ENCODE peak calls at places on chromosomes 12 and 14, in nine cellular contexts. One of them, this sample, is unnamed.

GRCh38 chr14:32728957-32729356 is 209.7 kb upstream of the NPAS3 start:
- DNase-seq in ELR: no peak
- DNase-seq in mesendoderm: peak
- DNase-seq in heart left ventricle: no peak
- DNase-seq in AG04450: no peak
- DNase-seq in AG08395: no peak
- DNase-seq in HCEC 1CT: no peak
- DNase-seq in fibroblast of pulmonary artery: peak
- DNase-seq in NCI-H1105: no peak
- DNase-seq in this sample: no peak

GRCh38 chr14:70921669-70922068 is 14.4 kb downstream of the PCNX1 start:
- DNase-seq in ELR: peak
- DNase-seq in mesendoderm: no peak
- DNase-seq in heart left ventricle: no peak
- DNase-seq in AG04450: no peak
- DNase-seq in AG08395: no peak
- DNase-seq in HCEC 1CT: peak
- DNase-seq in fibroblast of pulmonary artery: peak
- DNase-seq in NCI-H1105: no peak
- DNase-seq in this sample: no peak

GRCh38 chr12:43636706-43637105 is 84.7 kb upstream of the ADAMTS20 start:
- DNase-seq in ELR: no peak
- DNase-seq in mesendoderm: no peak
- DNase-seq in heart left ventricle: no peak
- DNase-seq in AG04450: no peak
- DNase-seq in AG08395: no peak
- DNase-seq in HCEC 1CT: no peak
- DNase-seq in fibroblast of pulmonary artery: no peak
- DNase-seq in NCI-H1105: no peak
- DNase-seq in this sample: no peak

GRCh38 chr14:61116369-61116768 is 135.3 kb downstream of the SLC38A6 start:
- DNase-seq in ELR: no peak
- DNase-seq in mesendoderm: no peak
- DNase-seq in heart left ventricle: no peak
- DNase-seq in AG04450: no peak
- DNase-seq in AG08395: no peak
- DNase-seq in HCEC 1CT: no peak
- DNase-seq in fibroblast of pulmonary artery: no peak
- DNase-seq in NCI-H1105: no peak
- DNase-seq in this sample: no peak

GRCh38 chr14:36773558-36773957 is 111.9 kb downstream of the PAX9 start:
- DNase-seq in ELR: peak
- DNase-seq in mesendoderm: peak
- DNase-seq in heart left ventricle: no peak
- DNase-seq in AG04450: no peak
- DNase-seq in AG08395: peak
- DNase-seq in HCEC 1CT: peak
- DNase-seq in fibroblast of pulmonary artery: peak
- DNase-seq in NCI-H1105: no peak
- DNase-seq in this sample: no peak

GRCh38 chr12:62767506-62767905 is 167.4 kb downstream of the PPM1H start:
- DNase-seq in ELR: peak
- DNase-seq in mesendoderm: no peak
- DNase-seq in heart left ventricle: no peak
- DNase-seq in AG04450: no peak
- DNase-seq in AG08395: peak
- DNase-seq in HCEC 1CT: peak
- DNase-seq in fibroblast of pulmonary artery: peak
- DNase-seq in NCI-H1105: no peak
- DNase-seq in this sample: no peak

GRCh38 chr12:50387487-50387886 is 8.9 kb downstream of the FAM186A start:
- DNase-seq in ELR: no peak
- DNase-seq in mesendoderm: no peak
- DNase-seq in heart left ventricle: no peak
- DNase-seq in AG04450: no peak
- DNase-seq in AG08395: no peak
- DNase-seq in HCEC 1CT: peak
- DNase-seq in fibroblast of pulmonary artery: peak
- DNase-seq in NCI-H1105: no peak
- DNase-seq in this sample: no peak

GRCh38 chr12:56758728-56759269 is 4.3 kb upstream of the HSD17B6 start:
- DNase-seq in ELR: no peak
- DNase-seq in mesendoderm: no peak
- DNase-seq in heart left ventricle: no peak
- DNase-seq in AG04450: no peak
- DNase-seq in AG08395: no peak
- DNase-seq in HCEC 1CT: no peak
- DNase-seq in fibroblast of pulmonary artery: no peak
- DNase-seq in NCI-H1105: no peak
- DNase-seq in this sample: no peak

GRCh38 chr12:40054554-40055226 is 51.2 kb downstream of the SLC2A13 start:
- DNase-seq in ELR: peak
- DNase-seq in mesendoderm: peak
- DNase-seq in heart left ventricle: no peak
- DNase-seq in AG04450: peak
- DNase-seq in AG08395: peak
- DNase-seq in HCEC 1CT: peak
- DNase-seq in fibroblast of pulmonary artery: peak
- DNase-seq in NCI-H1105: no peak
- DNase-seq in this sample: no peak

GRCh38 chr12:124304314-124304790 is 9.5 kb downstream of the RFLNA start:
- DNase-seq in ELR: no peak
- DNase-seq in mesendoderm: no peak
- DNase-seq in heart left ventricle: no peak
- DNase-seq in AG04450: no peak
- DNase-seq in AG08395: no peak
- DNase-seq in HCEC 1CT: no peak
- DNase-seq in fibroblast of pulmonary artery: no peak
- DNase-seq in NCI-H1105: no peak
- DNase-seq in this sample: no peak

GRCh38 chr12:95908573-95908972 is 33.8 kb downstream of the CCDC38 start:
- DNase-seq in ELR: peak
- DNase-seq in mesendoderm: no peak
- DNase-seq in heart left ventricle: no peak
- DNase-seq in AG04450: no peak
- DNase-seq in AG08395: peak
- DNase-seq in HCEC 1CT: peak
- DNase-seq in fibroblast of pulmonary artery: peak
- DNase-seq in NCI-H1105: no peak
- DNase-seq in this sample: no peak

GRCh38 chr14:25846232-25846631 is 751.6 kb downstream of the NOVA1 start:
- DNase-seq in ELR: no peak
- DNase-seq in mesendoderm: no peak
- DNase-seq in heart left ventricle: no peak
- DNase-seq in AG04450: no peak
- DNase-seq in AG08395: no peak
- DNase-seq in HCEC 1CT: no peak
- DNase-seq in fibroblast of pulmonary artery: no peak
- DNase-seq in NCI-H1105: no peak
- DNase-seq in this sample: no peak

GRCh38 chr14:94773017-94773681 is 3.2 kb upstream of the GSC start:
- DNase-seq in ELR: no peak
- DNase-seq in mesendoderm: peak
- DNase-seq in heart left ventricle: no peak
- DNase-seq in AG04450: no peak
- DNase-seq in AG08395: no peak
- DNase-seq in HCEC 1CT: no peak
- DNase-seq in fibroblast of pulmonary artery: no peak
- DNase-seq in NCI-H1105: no peak
- DNase-seq in this sample: peak

GRCh38 chr14:87052646-87053225 is 940.2 kb downstream of the GALC start:
- DNase-seq in ELR: no peak
- DNase-seq in mesendoderm: peak
- DNase-seq in heart left ventricle: no peak
- DNase-seq in AG04450: no peak
- DNase-seq in AG08395: no peak
- DNase-seq in HCEC 1CT: no peak
- DNase-seq in fibroblast of pulmonary artery: no peak
- DNase-seq in NCI-H1105: no peak
- DNase-seq in this sample: no peak

GRCh38 chr12:54977155-54977554 is 7.4 kb downstream of the TESPA1 start:
- DNase-seq in ELR: peak
- DNase-seq in mesendoderm: peak
- DNase-seq in heart left ventricle: no peak
- DNase-seq in AG04450: no peak
- DNase-seq in AG08395: peak
- DNase-seq in HCEC 1CT: peak
- DNase-seq in fibroblast of pulmonary artery: peak
- DNase-seq in NCI-H1105: no peak
- DNase-seq in this sample: no peak

GRCh38 chr12:105168006-105168405 is 60.5 kb downstream of the WASHC4 start:
- DNase-seq in ELR: no peak
- DNase-seq in mesendoderm: no peak
- DNase-seq in heart left ventricle: no peak
- DNase-seq in AG04450: no peak
- DNase-seq in AG08395: no peak
- DNase-seq in HCEC 1CT: no peak
- DNase-seq in fibroblast of pulmonary artery: no peak
- DNase-seq in NCI-H1105: no peak
- DNase-seq in this sample: no peak

GRCh38 chr12:13196302-13196921 is at the start of gene EMP1:
- DNase-seq in ELR: peak
- DNase-seq in mesendoderm: peak
- DNase-seq in heart left ventricle: peak
- DNase-seq in AG04450: peak
- DNase-seq in AG08395: peak
- DNase-seq in HCEC 1CT: peak
- DNase-seq in fibroblast of pulmonary artery: peak
- DNase-seq in NCI-H1105: peak
- DNase-seq in this sample: peak

GRCh38 chr14:75342762-75343599 is 64.4 kb downstream of the FOS start:
- DNase-seq in ELR: no peak
- DNase-seq in mesendoderm: no peak
- DNase-seq in heart left ventricle: no peak
- DNase-seq in AG04450: no peak
- DNase-seq in AG08395: no peak
- DNase-seq in HCEC 1CT: no peak
- DNase-seq in fibroblast of pulmonary artery: no peak
- DNase-seq in NCI-H1105: no peak
- DNase-seq in this sample: no peak

GRCh38 chr14:55019968-55020554 is 6.8 kb downstream of the WDHD1 start:
- DNase-seq in ELR: no peak
- DNase-seq in mesendoderm: no peak
- DNase-seq in heart left ventricle: no peak
- DNase-seq in AG04450: no peak
- DNase-seq in AG08395: peak
- DNase-seq in HCEC 1CT: no peak
- DNase-seq in fibroblast of pulmonary artery: peak
- DNase-seq in NCI-H1105: no peak
- DNase-seq in this sample: no peak

GRCh38 chr12:27105746-27106536 is 23.6 kb upstream of the C12orf71 start:
- DNase-seq in ELR: no peak
- DNase-seq in mesendoderm: no peak
- DNase-seq in heart left ventricle: no peak
- DNase-seq in AG04450: no peak
- DNase-seq in AG08395: no peak
- DNase-seq in HCEC 1CT: no peak
- DNase-seq in fibroblast of pulmonary artery: no peak
- DNase-seq in NCI-H1105: no peak
- DNase-seq in this sample: no peak

GRCh38 chr12:109596418-109597244 is 23.0 kb downstream of the MVK start:
- DNase-seq in ELR: no peak
- DNase-seq in mesendoderm: no peak
- DNase-seq in heart left ventricle: no peak
- DNase-seq in AG04450: no peak
- DNase-seq in AG08395: no peak
- DNase-seq in HCEC 1CT: no peak
- DNase-seq in fibroblast of pulmonary artery: no peak
- DNase-seq in NCI-H1105: no peak
- DNase-seq in this sample: no peak

GRCh38 chr12:115375188-115375991 is 691.4 kb upstream of the TBX3 start:
- DNase-seq in ELR: peak
- DNase-seq in mesendoderm: peak
- DNase-seq in heart left ventricle: no peak
- DNase-seq in AG04450: no peak
- DNase-seq in AG08395: peak
- DNase-seq in HCEC 1CT: peak
- DNase-seq in fibroblast of pulmonary artery: peak
- DNase-seq in NCI-H1105: no peak
- DNase-seq in this sample: no peak

GRCh38 chr12:77847665-77848431 is 17.2 kb downstream of the NAV3 start:
- DNase-seq in ELR: peak
- DNase-seq in mesendoderm: no peak
- DNase-seq in heart left ventricle: no peak
- DNase-seq in AG04450: peak
- DNase-seq in AG08395: peak
- DNase-seq in HCEC 1CT: peak
- DNase-seq in fibroblast of pulmonary artery: peak
- DNase-seq in NCI-H1105: no peak
- DNase-seq in this sample: no peak

GRCh38 chr12:113241191-113242017 is 20.1 kb downstream of the TPCN1 start:
- DNase-seq in ELR: peak
- DNase-seq in mesendoderm: no peak
- DNase-seq in heart left ventricle: no peak
- DNase-seq in AG04450: peak
- DNase-seq in AG08395: peak
- DNase-seq in HCEC 1CT: peak
- DNase-seq in fibroblast of pulmonary artery: peak
- DNase-seq in NCI-H1105: peak
- DNase-seq in this sample: no peak

GRCh38 chr14:61696753-61697318 is 1.5 kb downstream of the HIF1A start:
- DNase-seq in ELR: peak
- DNase-seq in mesendoderm: no peak
- DNase-seq in heart left ventricle: no peak
- DNase-seq in AG04450: no peak
- DNase-seq in AG08395: no peak
- DNase-seq in HCEC 1CT: no peak
- DNase-seq in fibroblast of pulmonary artery: peak
- DNase-seq in NCI-H1105: no peak
- DNase-seq in this sample: no peak

GRCh38 chr14:104143071-104143470 is 4.7 kb downstream of the KIF26A start:
- DNase-seq in ELR: no peak
- DNase-seq in mesendoderm: no peak
- DNase-seq in heart left ventricle: no peak
- DNase-seq in AG04450: no peak
- DNase-seq in AG08395: no peak
- DNase-seq in HCEC 1CT: no peak
- DNase-seq in fibroblast of pulmonary artery: no peak
- DNase-seq in NCI-H1105: no peak
- DNase-seq in this sample: peak

GRCh38 chr12:90854136-90854689 is 100.8 kb downstream of the CCER1 start:
- DNase-seq in ELR: peak
- DNase-seq in mesendoderm: peak
- DNase-seq in heart left ventricle: no peak
- DNase-seq in AG04450: peak
- DNase-seq in AG08395: peak
- DNase-seq in HCEC 1CT: peak
- DNase-seq in fibroblast of pulmonary artery: peak
- DNase-seq in NCI-H1105: peak
- DNase-seq in this sample: peak

GRCh38 chr14:29536886-29537511 is 390.6 kb downstream of the PRKD1 start:
- DNase-seq in ELR: peak
- DNase-seq in mesendoderm: no peak
- DNase-seq in heart left ventricle: no peak
- DNase-seq in AG04450: no peak
- DNase-seq in AG08395: peak
- DNase-seq in HCEC 1CT: peak
- DNase-seq in fibroblast of pulmonary artery: peak
- DNase-seq in NCI-H1105: peak
- DNase-seq in this sample: no peak

GRCh38 chr14:36505193-36505815 is 14.7 kb downstream of the NKX2-1 start:
- DNase-seq in ELR: no peak
- DNase-seq in mesendoderm: peak
- DNase-seq in heart left ventricle: no peak
- DNase-seq in AG04450: no peak
- DNase-seq in AG08395: no peak
- DNase-seq in HCEC 1CT: no peak
- DNase-seq in fibroblast of pulmonary artery: no peak
- DNase-seq in NCI-H1105: no peak
- DNase-seq in this sample: peak

GRCh38 chr12:4214912-4215861 is 58.4 kb upstream of the CCND2 start:
- DNase-seq in ELR: no peak
- DNase-seq in mesendoderm: no peak
- DNase-seq in heart left ventricle: peak
- DNase-seq in AG04450: no peak
- DNase-seq in AG08395: no peak
- DNase-seq in HCEC 1CT: no peak
- DNase-seq in fibroblast of pulmonary artery: peak
- DNase-seq in NCI-H1105: no peak
- DNase-seq in this sample: no peak

GRCh38 chr14:56268653-56269052 is 150.4 kb downstream of the PELI2 start:
- DNase-seq in ELR: peak
- DNase-seq in mesendoderm: peak
- DNase-seq in heart left ventricle: no peak
- DNase-seq in AG04450: no peak
- DNase-seq in AG08395: no peak
- DNase-seq in HCEC 1CT: peak
- DNase-seq in fibroblast of pulmonary artery: no peak
- DNase-seq in NCI-H1105: no peak
- DNase-seq in this sample: no peak